ENCODE peak calls at places on chromosome 3, in seven cellular contexts. One of them, this sample, is unnamed.

GRCh38 chr3:143775401-143775970 is 72.8 kb downstream of the SLC9A9 start:
- DNase-seq in mucosa of gallbladder: no peak
- DNase-seq in T-helper 9 cell: no peak
- DNase-seq in fibroblast of pulmonary artery: peak
- DNase-seq in thoracic aorta: no peak
- DNase-seq in activated T-cell treated with anti-CD3 and anti-CD28 coated beads for 1 hour: no peak
- DNase-seq in GM10248: peak
- DNase-seq in this sample: no peak

GRCh38 chr3:131731709-131732108 is 228.9 kb upstream of the MRPL3 start:
- DNase-seq in mucosa of gallbladder: no peak
- DNase-seq in T-helper 9 cell: no peak
- DNase-seq in fibroblast of pulmonary artery: no peak
- DNase-seq in thoracic aorta: no peak
- DNase-seq in activated T-cell treated with anti-CD3 and anti-CD28 coated beads for 1 hour: no peak
- DNase-seq in GM10248: no peak
- DNase-seq in this sample: no peak

GRCh38 chr3:53046171-53047170 is 598 bp upstream of the SFMBT1 start:
- DNase-seq in mucosa of gallbladder: peak
- DNase-seq in T-helper 9 cell: peak
- DNase-seq in fibroblast of pulmonary artery: peak
- DNase-seq in thoracic aorta: no peak
- DNase-seq in activated T-cell treated with anti-CD3 and anti-CD28 coated beads for 1 hour: peak
- DNase-seq in GM10248: peak
- DNase-seq in this sample: peak

GRCh38 chr3:46916799-46917198 is 39.3 kb downstream of the PTH1R start:
- DNase-seq in mucosa of gallbladder: no peak
- DNase-seq in T-helper 9 cell: no peak
- DNase-seq in fibroblast of pulmonary artery: no peak
- DNase-seq in thoracic aorta: no peak
- DNase-seq in activated T-cell treated with anti-CD3 and anti-CD28 coated beads for 1 hour: no peak
- DNase-seq in GM10248: no peak
- DNase-seq in this sample: no peak

GRCh38 chr3:187740446-187741399 is 4.5 kb downstream of the BCL6 start:
- DNase-seq in mucosa of gallbladder: peak
- DNase-seq in T-helper 9 cell: peak
- DNase-seq in fibroblast of pulmonary artery: peak
- DNase-seq in thoracic aorta: no peak
- DNase-seq in activated T-cell treated with anti-CD3 and anti-CD28 coated beads for 1 hour: peak
- DNase-seq in GM10248: peak
- DNase-seq in this sample: peak

GRCh38 chr3:48592519-48593087 is 2.5 kb downstream of the COL7A1 start:
- DNase-seq in mucosa of gallbladder: no peak
- DNase-seq in T-helper 9 cell: no peak
- DNase-seq in fibroblast of pulmonary artery: no peak
- DNase-seq in thoracic aorta: no peak
- DNase-seq in activated T-cell treated with anti-CD3 and anti-CD28 coated beads for 1 hour: no peak
- DNase-seq in GM10248: no peak
- DNase-seq in this sample: no peak

GRCh38 chr3:112228786-112229185 is 65.2 kb downstream of the SLC9C1 start:
- DNase-seq in mucosa of gallbladder: no peak
- DNase-seq in T-helper 9 cell: no peak
- DNase-seq in fibroblast of pulmonary artery: no peak
- DNase-seq in thoracic aorta: no peak
- DNase-seq in activated T-cell treated with anti-CD3 and anti-CD28 coated beads for 1 hour: no peak
- DNase-seq in GM10248: no peak
- DNase-seq in this sample: no peak

GRCh38 chr3:187130346-187131066 is 8.8 kb downstream of the RPL39L start:
- DNase-seq in mucosa of gallbladder: no peak
- DNase-seq in T-helper 9 cell: no peak
- DNase-seq in fibroblast of pulmonary artery: peak
- DNase-seq in thoracic aorta: no peak
- DNase-seq in activated T-cell treated with anti-CD3 and anti-CD28 coated beads for 1 hour: no peak
- DNase-seq in GM10248: peak
- DNase-seq in this sample: no peak

GRCh38 chr3:18080198-18080689 is 337.8 kb upstream of the TBC1D5 start:
- DNase-seq in mucosa of gallbladder: no peak
- DNase-seq in T-helper 9 cell: no peak
- DNase-seq in fibroblast of pulmonary artery: peak
- DNase-seq in thoracic aorta: no peak
- DNase-seq in activated T-cell treated with anti-CD3 and anti-CD28 coated beads for 1 hour: no peak
- DNase-seq in GM10248: no peak
- DNase-seq in this sample: no peak